ENCODE peak calls at places on chromosomes 1 and 21, in eight cellular contexts. T is GM13977, X is SK-N-SH, P is fibroblast of mammary gland, E is PC-3, K is GM10248, C is mucosa of descending colon, W is cardiac muscle cell. N is an unnamed sample.

GRCh38 chr1:11072216-11072917 is 12.5 kb upstream of the SRM start:
- DNase-seq in E (no peak), T (peak), W (no peak), P (no peak), K (peak), X (no peak), C (no peak), N (peak)

GRCh38 chr1:9295884-9296283 is 3.2 kb downstream of the SPSB1 start:
- DNase-seq in C (no peak), E (no peak), P (no peak), T (no peak), X (no peak), K (no peak), W (no peak), N (no peak)

GRCh38 chr1:1406101-1406820 is 832 bp downstream of the MRPL20 start:
- DNase-seq in C (no peak), E (no peak), K (no peak), W (no peak), P (no peak), T (no peak), X (peak), N (no peak)

GRCh38 chr1:54742262-54742661 is 22.1 kb downstream of the PARS2 start:
- DNase-seq in E (no peak), T (no peak), W (no peak), X (no peak), P (peak), K (no peak), C (no peak), N (no peak)

GRCh38 chr21:30014883-30015282 is 75.1 kb upstream of the GRIK1 start:
- DNase-seq in E (no peak), K (no peak), P (no peak), W (no peak), T (no peak), X (no peak), C (no peak), N (no peak)

GRCh38 chr1:37107153-37107552 is 72.8 kb upstream of the GRIK3 start:
- DNase-seq in C (no peak), K (no peak), P (no peak), W (no peak), T (no peak), E (no peak), X (no peak), N (no peak)

GRCh38 chr1:147600119-147601111 is 59.1 kb downstream of the BCL9 start:
- DNase-seq in C (no peak), T (no peak), E (peak), X (no peak), P (peak), K (no peak), W (peak), N (no peak)

GRCh38 chr1:51331206-51332100 is 1.1 kb upstream of the TTC39A start:
- DNase-seq in P (peak), W (peak), E (peak), C (peak), T (peak), X (peak), K (peak), N (peak)

GRCh38 chr1:54904476-54905048 is 17.6 kb upstream of the DHCR24 start:
- DNase-seq in C (no peak), W (peak), P (peak), K (no peak), E (peak), T (no peak), X (no peak), N (no peak)

GRCh38 chr1:109659997-109660755 is 4.3 kb downstream of the GSTM4 start:
- DNase-seq in W (no peak), P (no peak), E (no peak), X (no peak), K (no peak), T (no peak), C (no peak), N (no peak)

GRCh38 chr1:61221642-61222041 is 139.3 kb downstream of the NFIA start:
- DNase-seq in K (no peak), T (no peak), C (no peak), W (no peak), E (no peak), X (no peak), P (peak), N (no peak)

GRCh38 chr1:48236716-48237470 is 14.4 kb downstream of the SLC5A9 start:
- DNase-seq in X (peak), K (peak), C (no peak), T (peak), P (peak), W (peak), E (peak), N (peak)

GRCh38 chr1:189859385-189859977 is 618.2 kb downstream of the BRINP3 start:
- DNase-seq in E (peak), C (peak), K (peak), T (peak), W (no peak), P (peak), X (peak), N (peak)

GRCh38 chr1:87794788-87795614 is 466.3 kb downstream of the LMO4 start:
- DNase-seq in E (peak), W (no peak), K (no peak), T (no peak), C (no peak), X (no peak), P (peak), N (no peak)

GRCh38 chr1:13593511-13594131 is 10.0 kb downstream of the PDPN start:
- DNase-seq in P (peak), W (no peak), K (no peak), X (no peak), E (peak), T (no peak), C (no peak), N (no peak)

GRCh38 chr21:30044447-30045064 is 104.8 kb upstream of the GRIK1 start:
- DNase-seq in E (peak), K (no peak), T (peak), X (peak), W (peak), P (peak), C (peak), N (peak)

GRCh38 chr1:198776602-198777029 is 137.8 kb downstream of the PTPRC start:
- DNase-seq in T (no peak), K (peak), E (peak), C (peak), W (no peak), P (peak), X (no peak), N (no peak)

GRCh38 chr1:111814642-111815041 is 58.9 kb downstream of the DDX20 start:
- DNase-seq in E (no peak), W (no peak), P (no peak), C (no peak), T (no peak), X (no peak), K (no peak), N (no peak)

GRCh38 chr1:53294557-53294956 is 33.3 kb downstream of the LRP8 start:
- DNase-seq in C (no peak), W (no peak), X (no peak), P (peak), T (peak), E (peak), K (peak), N (peak)

GRCh38 chr1:151009206-151009587 is 948 bp downstream of the PRUNE1 start:
- DNase-seq in X (no peak), K (no peak), C (no peak), W (no peak), T (no peak), E (no peak), P (peak), N (no peak)

GRCh38 chr1:151009674-151010345 is 1.6 kb downstream of the PRUNE1 start:
- DNase-seq in E (no peak), C (no peak), K (no peak), W (no peak), P (no peak), X (no peak), T (no peak), N (no peak)

GRCh38 chr1:151007853-151008243 is 401 bp upstream of the PRUNE1 start:
- DNase-seq in C (no peak), X (no peak), P (no peak), T (no peak), W (no peak), K (no peak), E (no peak), N (no peak)

GRCh38 chr1:151010346-151010726 is 2.1 kb downstream of the PRUNE1 start:
- DNase-seq in X (no peak), T (no peak), P (no peak), E (no peak), K (no peak), C (no peak), W (no peak), N (no peak)

GRCh38 chr1:151008244-151009205 is at the start of gene PRUNE1:
- DNase-seq in P (peak), W (peak), E (peak), X (peak), K (peak), T (peak), C (peak), N (peak)
- TF ChIP-seq CTCF in P (no peak), W (no peak), E (no peak), X (no peak), K (no peak), T (no peak), C (no peak), N (no peak)

GRCh38 chr1:224183591-224184312 is 712 bp downstream of the DEGS1 start:
- DNase-seq in T (peak), P (peak), W (peak), C (peak), K (peak), X (peak), E (peak), N (peak)
- TF ChIP-seq CTCF in T (peak), P (no peak), W (no peak), C (no peak), K (no peak), X (no peak), E (peak), N (no peak)

GRCh38 chr1:117970251-117970650 is 40.7 kb downstream of the WDR3 start:
- DNase-seq in C (no peak), W (no peak), X (no peak), E (no peak), K (no peak), P (no peak), T (no peak), N (no peak)

GRCh38 chr1:117964290-117965038 is 34.9 kb downstream of the WDR3 start:
- DNase-seq in W (no peak), K (no peak), E (no peak), X (no peak), T (no peak), P (peak), C (no peak), N (no peak)

GRCh38 chr1:117971777-117972176 is 42.2 kb downstream of the WDR3 start:
- DNase-seq in E (no peak), K (no peak), P (no peak), W (no peak), C (no peak), T (no peak), X (no peak), N (no peak)

GRCh38 chr1:117967900-117968299 is 38.4 kb downstream of the WDR3 start:
- DNase-seq in P (peak), T (no peak), C (no peak), X (peak), K (no peak), W (peak), E (no peak), N (no peak)

DNA sequence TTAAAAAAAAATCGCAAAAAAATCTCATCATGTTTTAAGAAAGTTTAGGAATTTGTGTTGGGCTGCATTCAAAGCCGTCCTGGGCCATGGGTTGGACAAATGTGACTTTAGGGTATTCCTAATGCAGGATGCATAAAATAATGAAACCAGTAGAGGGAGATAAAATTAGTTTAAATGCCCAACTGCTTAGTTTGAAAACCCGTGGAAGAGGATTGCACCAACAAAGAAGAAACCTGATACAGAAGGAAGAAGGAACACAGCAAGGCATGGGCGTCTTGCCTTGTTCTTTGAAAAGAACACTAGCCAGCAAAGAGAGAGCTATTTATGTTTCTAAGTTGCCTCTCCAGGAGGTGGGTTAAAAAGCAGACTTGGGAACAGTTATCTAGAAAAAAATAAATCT is 37.9 kb downstream of the WDR3 start:
- DNase-seq in W (no peak), P (peak), K (no peak), T (no peak), C (no peak), E (peak), X (peak), N (no peak)
- TF ChIP-seq CTCF in W (peak), P (peak), K (no peak), T (no peak), C (no peak), E (peak), X (peak), N (no peak)

GRCh38 chr1:219317762-219318353 is 144.2 kb downstream of the LYPLAL1 start:
- DNase-seq in T (peak), X (no peak), C (no peak), E (peak), W (peak), P (no peak), K (peak), N (no peak)
- TF ChIP-seq CTCF in T (peak), X (no peak), C (no peak), E (peak), W (peak), P (no peak), K (peak), N (no peak)

GRCh38 chr1:79259390-79260336 is 253.1 kb upstream of the ADGRL4 start:
- DNase-seq in T (peak), P (peak), K (peak), C (no peak), X (peak), W (peak), E (peak), N (peak)
- TF ChIP-seq CTCF in T (peak), P (peak), K (peak), C (no peak), X (peak), W (peak), E (peak), N (no peak)

GRCh38 chr1:46532498-46533178 is 18.8 kb downstream of the KNCN start:
- DNase-seq in C (peak), T (peak), E (peak), X (peak), K (peak), P (peak), W (peak), N (peak)
- TF ChIP-seq CTCF in C (peak), T (peak), E (peak), X (peak), K (peak), P (peak), W (peak), N (peak)